ENCODE peak calls at places on chromosomes 4 and X, in nine cellular contexts. P, K, O, J, T, U, V, W and F are unnamed samples.
A peak's percentile ranks its signal among the peaks of the same experiment; 100 is the strongest.

GRCh38 chrX:130974323-130974722 is 71.3 kb upstream of the ENOX2 start:
- DNase-seq in K (no peak), T (no peak), O (no peak), W (no peak), J (peak; percentile 37), P (no peak), V (peak; percentile 52), U (no peak), F (no peak)

GRCh38 chr4:127782025-127782274 is 172 bp upstream of the HSPA4L start:
- DNase-seq in U (peak; percentile 49), P (no peak), J (peak; percentile 86), K (peak; percentile 93), V (peak; percentile 82), W (peak; percentile 61), T (peak; percentile 26), O (peak; percentile 86), F (peak; percentile 90)

GRCh38 chr4:26061248-26061986 is 147.4 kb downstream of the SMIM20 start:
- DNase-seq in T (no peak), V (peak; percentile 77), W (no peak), U (no peak), O (peak; percentile 67), P (no peak), J (no peak), K (no peak), F (peak; percentile 23)

GRCh38 chr4:19128176-19128575 is 1106.6 kb upstream of the LCORL start:
- DNase-seq in V (no peak), O (no peak), U (no peak), J (no peak), P (no peak), W (no peak), T (no peak), K (no peak), F (no peak)

GRCh38 chr4:168731706-168732414 is 235.0 kb downstream of the PALLD start:
- DNase-seq in J (no peak), O (no peak), W (no peak), K (no peak), U (no peak), T (no peak), P (no peak), V (no peak), F (no peak)

GRCh38 chrX:49120104-49120503 is 3.4 kb downstream of the GPKOW start:
- DNase-seq in V (no peak), K (no peak), W (no peak), O (peak; percentile 11), J (no peak), P (no peak), U (no peak), T (no peak), F (no peak)

GRCh38 chrX:108000751-108001150 is 18.6 kb upstream of the TEX13B start:
- DNase-seq in V (peak; percentile 10), W (no peak), O (peak; percentile 13), U (no peak), T (no peak), J (peak; percentile 4), K (no peak), P (no peak), F (peak; percentile 18)

GRCh38 chr4:182022899-182023298 is 220.3 kb upstream of the TENM3 start:
- DNase-seq in U (no peak), V (no peak), P (no peak), J (no peak), K (no peak), W (no peak), T (no peak), O (no peak), F (no peak)

GRCh38 chrX:11412715-11413623 is 119.8 kb downstream of the AMELX start:
- DNase-seq in O (peak; percentile 47), V (no peak), K (no peak), U (no peak), W (no peak), J (no peak), T (no peak), P (no peak), F (no peak)

GRCh38 chr4:177016541-177017141 is 223.9 kb upstream of the VEGFC start:
- DNase-seq in O (no peak), W (no peak), J (peak; percentile 60), U (no peak), K (no peak), P (no peak), T (no peak), V (peak; percentile 14), F (peak; percentile 67)

GRCh38 chrX:48492293-48492910 is 16.4 kb upstream of the PORCN start:
- DNase-seq in P (no peak), K (no peak), J (peak; percentile 54), W (no peak), O (peak; percentile 17), V (peak; percentile 40), T (no peak), U (no peak), F (no peak)

GRCh38 chr4:40731792-40732245 is 17.9 kb upstream of the NSUN7 start:
- DNase-seq in T (no peak), K (no peak), V (no peak), U (no peak), W (no peak), O (no peak), P (no peak), J (no peak), F (no peak)

GRCh38 chr4:23291139-23291538 is 598.4 kb downstream of the GBA3 start:
- DNase-seq in K (no peak), V (peak; percentile 4), T (no peak), W (no peak), O (no peak), P (no peak), U (no peak), J (no peak), F (no peak)

GRCh38 chr4:165425629-165426028 is 46.8 kb downstream of the CPE start:
- DNase-seq in P (no peak), J (no peak), K (no peak), U (no peak), W (no peak), O (no peak), T (no peak), V (no peak), F (no peak)

GRCh38 chr4:125112536-125112935 is 202.2 kb upstream of the FAT4 start:
- DNase-seq in U (no peak), O (no peak), P (no peak), J (no peak), W (no peak), V (no peak), T (no peak), K (no peak), F (no peak)

GRCh38 chr4:11355224-11355623 is 73.5 kb downstream of the HS3ST1 start:
- DNase-seq in P (no peak), U (no peak), K (no peak), V (no peak), O (no peak), W (no peak), J (no peak), T (no peak), F (no peak)

GRCh38 chr4:74504212-74504611 is 59.3 kb downstream of the AREG start:
- DNase-seq in K (no peak), W (no peak), O (peak; percentile 81), T (no peak), V (peak; percentile 45), P (no peak), U (no peak), J (peak; percentile 36), F (no peak)

GRCh38 chr4:24564488-24564887 is 19.9 kb downstream of the DHX15 start:
- DNase-seq in J (no peak), U (no peak), P (no peak), K (no peak), T (no peak), O (peak; percentile 56), W (no peak), V (no peak), F (no peak)

GRCh38 chrX:104193485-104193884 is 27.2 kb downstream of the FAM199X start:
- DNase-seq in V (no peak), J (no peak), K (no peak), O (no peak), T (no peak), P (no peak), W (no peak), U (no peak), F (no peak)

DNA sequence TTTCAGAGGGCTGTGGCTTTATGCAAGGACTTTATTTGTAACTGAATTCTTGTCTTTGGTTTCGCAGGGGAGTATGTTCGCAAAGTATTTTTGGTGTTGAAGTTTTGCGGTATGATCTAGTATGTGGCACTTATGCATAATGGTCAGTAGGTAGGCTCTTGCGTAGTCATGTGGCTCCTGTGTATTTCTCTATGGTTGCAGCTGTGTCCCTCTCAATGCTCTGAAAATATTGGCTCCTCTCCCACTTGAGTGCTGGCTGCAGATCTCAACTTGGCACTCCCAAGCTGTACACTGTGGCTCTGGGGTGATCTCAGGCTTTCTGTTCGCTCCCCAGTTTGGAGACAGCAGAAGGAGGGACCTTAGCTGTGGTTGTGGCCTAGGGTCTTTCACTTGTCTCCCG is 24.8 kb downstream of the ARMCX5 start:
- DNase-seq in O (no peak), K (no peak), U (no peak), V (no peak), W (no peak), P (no peak), J (no peak), T (no peak), F (no peak)
- TF ChIP-seq CTCF in O (no peak), K (no peak), U (no peak), V (no peak), W (no peak), P (no peak), J (no peak), T (no peak), F (no peak)

GRCh38 chrX:35886135-35886534 is 33.4 kb upstream of the CFAP47 start:
- DNase-seq in P (no peak), V (no peak), W (no peak), K (no peak), J (no peak), O (no peak), T (no peak), U (no peak), F (no peak)

GRCh38 chrX:35890699-35891098 is 28.8 kb upstream of the CFAP47 start:
- DNase-seq in U (no peak), O (peak; percentile 33), K (peak; percentile 30), V (peak; percentile 69), W (no peak), T (no peak), P (no peak), J (no peak), F (peak; percentile 2)
- TF ChIP-seq CTCF in U (peak; percentile 37), O (peak; percentile 31), K (peak; percentile 61), V (peak; percentile 61), W (peak; percentile 34), T (no peak), P (no peak), J (no peak), F (peak; percentile 37)

DNA sequence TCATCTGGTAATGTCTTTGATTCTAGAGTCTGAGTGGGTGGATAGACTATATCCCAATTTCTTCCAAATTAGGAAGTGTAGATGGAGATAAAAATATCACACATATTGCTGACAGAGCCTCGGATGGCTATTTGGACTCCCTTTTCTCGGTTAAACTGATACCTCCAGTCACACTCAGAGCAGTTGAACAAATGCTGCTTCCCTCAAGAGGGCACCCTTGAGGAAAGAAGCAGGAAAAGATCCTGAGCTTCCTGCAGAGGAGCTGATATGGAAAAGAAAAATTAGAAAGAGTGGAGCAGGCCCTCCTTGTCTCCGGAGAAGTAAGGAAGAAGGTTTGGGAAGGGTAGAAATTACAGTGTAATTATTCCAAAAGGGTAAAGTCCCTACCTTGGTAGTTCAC is 96.2 kb upstream of the CCSER1 start:
- DNase-seq in O (no peak), T (no peak), P (no peak), W (no peak), U (no peak), J (no peak), K (no peak), V (peak; percentile 66), F (no peak)
- TF ChIP-seq CTCF in O (no peak), T (no peak), P (no peak), W (no peak), U (no peak), J (no peak), K (no peak), V (peak; percentile 79), F (no peak)

GRCh38 chr4:57303012-57303751 is 193.0 kb upstream of the IGFBP7 start:
- DNase-seq in W (no peak), U (no peak), P (no peak), T (no peak), O (peak; percentile 3), K (no peak), V (peak; percentile 22), J (no peak), F (no peak)
- TF ChIP-seq CTCF in W (no peak), U (no peak), P (no peak), T (no peak), O (no peak), K (no peak), V (no peak), J (no peak), F (no peak)